ENCODE peak calls at places on chromosomes 13 and 19, in seven cellular contexts. U is HCT116, G is SK-N-SH, L is HepG2, Q is K562, W is H1, O is GM12878. T is an unnamed sample.

GRCh38 chr13:91576590-91576989 is 178.2 kb downstream of the GPC5 start:
- DNase-seq in O (no peak), L (peak), W (peak), Q (peak), G (no peak), U (no peak), T (no peak)

GRCh38 chr13:33615436-33615835 is 202.5 kb upstream of the RFC3 start:
- DNase-seq in U (no peak), W (no peak), Q (no peak), L (no peak), O (no peak), G (peak), T (peak)

GRCh38 chr19:30653646-30654386 is 281.6 kb downstream of the ZNF536 start:
- DNase-seq in Q (no peak), W (no peak), G (no peak), O (no peak), U (no peak), L (no peak), T (no peak)

GRCh38 chr13:112032186-112032835 is 34.6 kb upstream of the SOX1 start:
- DNase-seq in O (no peak), G (no peak), U (no peak), Q (no peak), L (no peak), W (no peak), T (no peak)

GRCh38 chr19:18736415-18737336 is 53.2 kb downstream of the CRTC1 start:
- DNase-seq in W (no peak), O (no peak), G (peak), U (no peak), Q (no peak), L (no peak), T (no peak)

GRCh38 chr13:25977216-25977615 is 74.6 kb downstream of the SHISA2 start:
- DNase-seq in O (no peak), U (no peak), L (no peak), Q (no peak), G (no peak), W (peak), T (no peak)

GRCh38 chr19:16899566-16900075 is 10.8 kb downstream of the F2RL3 start:
- DNase-seq in W (no peak), G (peak), U (peak), L (peak), O (no peak), Q (peak), T (no peak)

GRCh38 chr13:93029536-93029935 is 197.1 kb upstream of the GPC6 start:
- DNase-seq in W (no peak), O (no peak), Q (no peak), U (no peak), G (no peak), L (no peak), T (no peak)

GRCh38 chr19:51810228-51810627 is 15.3 kb downstream of the FPR3 start:
- DNase-seq in U (no peak), G (no peak), O (no peak), Q (no peak), L (peak), W (no peak), T (peak)

GRCh38 chr19:49580264-49581006 is at the start of gene NOSIP:
- DNase-seq in Q (peak), L (peak), U (peak), W (peak), G (peak), O (peak), T (peak)

GRCh38 chr13:65336916-65337315 is 1893.2 kb downstream of the PCDH9 start:
- DNase-seq in W (no peak), U (no peak), G (no peak), O (no peak), L (no peak), Q (no peak), T (no peak)

GRCh38 chr19:7623725-7624603 is 5.4 kb downstream of the XAB2 start:
- DNase-seq in O (no peak), U (no peak), W (no peak), G (no peak), L (no peak), Q (no peak), T (no peak)

GRCh38 chr19:42313096-42313839 is at the start of gene TMEM145:
- DNase-seq in G (peak), U (no peak), Q (peak), L (no peak), O (no peak), W (no peak), T (peak)
- TF ChIP-seq JUND in G (no peak), U (no peak), Q (no peak), L (no peak), O (no peak), W (no peak), T (no peak)

GRCh38 chr19:12333162-12334159 is at the start of gene ZNF563:
- DNase-seq in W (peak), Q (peak), G (peak), O (peak), U (no peak), L (peak), T (peak)

GRCh38 chr19:12325690-12326089 is 7.7 kb downstream of the ZNF563 start:
- DNase-seq in G (no peak), U (no peak), W (no peak), L (peak), O (no peak), Q (no peak), T (peak)

GRCh38 chr19:12330340-12330739 is 3.1 kb downstream of the ZNF563 start:
- DNase-seq in W (no peak), U (no peak), O (no peak), L (peak), Q (no peak), G (no peak), T (no peak)

GRCh38 chr19:12331211-12331941 is 2.1 kb downstream of the ZNF563 start:
- DNase-seq in Q (no peak), G (no peak), L (peak), W (no peak), U (no peak), O (peak), T (no peak)
- TF ChIP-seq JUND in Q (no peak), G (no peak), L (no peak), W (no peak), U (no peak), O (no peak), T (no peak)

GRCh38 chr13:49625392-49626137 is 2.7 kb upstream of the ARL11 start:
- DNase-seq in L (peak), U (no peak), O (no peak), Q (no peak), G (no peak), W (no peak), T (no peak)
- TF ChIP-seq JUND in L (no peak), U (no peak), O (no peak), Q (no peak), G (no peak), W (no peak), T (no peak)

GRCh38 chr13:32174366-32174765 is 140.8 kb downstream of the ZAR1L start:
- DNase-seq in Q (no peak), G (no peak), W (no peak), U (no peak), O (no peak), L (no peak), T (no peak)

GRCh38 chr13:32175943-32176342 is 139.2 kb downstream of the ZAR1L start:
- DNase-seq in G (no peak), O (no peak), L (peak), Q (no peak), U (no peak), W (no peak), T (no peak)

GRCh38 chr13:32178763-32179162 is 136.4 kb downstream of the ZAR1L start:
- DNase-seq in W (no peak), G (no peak), Q (no peak), L (no peak), U (no peak), O (no peak), T (no peak)

GRCh38 chr13:32176696-32177095 is 138.5 kb downstream of the ZAR1L start:
- DNase-seq in W (no peak), U (no peak), L (no peak), Q (no peak), G (no peak), O (no peak), T (no peak)

GRCh38 chr13:32175307-32175706 is 139.9 kb downstream of the ZAR1L start:
- DNase-seq in L (no peak), G (no peak), Q (peak), W (no peak), U (no peak), O (no peak), T (no peak)
- TF ChIP-seq JUND in L (no peak), G (no peak), Q (peak), W (no peak), U (no peak), O (no peak), T (no peak)

GRCh38 chr19:12112701-12113100 is 27.4 kb downstream of the ZNF20 start:
- DNase-seq in Q (no peak), L (peak), U (no peak), W (no peak), O (no peak), G (no peak), T (no peak)

GRCh38 chr19:12112238-12112637 is 27.9 kb downstream of the ZNF20 start:
- DNase-seq in O (no peak), L (peak), Q (no peak), G (no peak), W (no peak), U (no peak), T (no peak)

GRCh38 chr19:12113121-12113520 is 27.0 kb downstream of the ZNF20 start:
- DNase-seq in G (no peak), U (no peak), Q (no peak), W (no peak), O (no peak), L (peak), T (no peak)

DNA sequence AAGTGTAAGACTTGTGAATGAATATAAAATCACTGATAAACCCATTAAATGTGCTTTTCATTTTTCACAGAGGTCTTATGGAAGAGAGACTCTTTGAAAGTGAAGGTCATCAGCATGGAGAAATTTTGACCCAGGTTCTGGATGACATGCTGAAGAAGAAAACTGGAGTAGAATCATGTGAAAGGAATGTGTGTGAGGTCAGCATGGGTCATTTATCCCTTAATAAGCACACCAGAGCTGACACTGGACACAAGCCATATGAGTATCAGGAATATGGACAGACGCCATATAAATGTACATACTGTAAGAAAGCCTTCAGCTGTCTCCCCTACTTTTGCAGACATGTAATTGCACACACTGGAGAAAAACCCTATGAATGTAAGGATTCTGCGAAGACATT is 29.0 kb downstream of the ZNF20 start:
- DNase-seq in L (no peak), G (no peak), O (no peak), U (no peak), W (no peak), Q (no peak), T (no peak)
- TF ChIP-seq JUND in L (no peak), G (no peak), O (no peak), U (no peak), W (no peak), Q (no peak), T (no peak)